ENCODE peak calls at places on chromosomes 1 and 21, in six cellular contexts. Z, X, E, H, K and G are unnamed samples.

GRCh38 chr1:23751050-23751814 is 8.0 kb downstream of the ELOA start:
- DNase-seq in K (no peak), E (no peak), Z (peak), X (no peak), H (no peak), G (peak)

GRCh38 chr1:186798960-186799688 is 29.6 kb upstream of the PLA2G4A start:
- DNase-seq in K (no peak), E (no peak), Z (no peak), X (no peak), H (no peak), G (no peak)

GRCh38 chr1:159168043-159168442 is 3.4 kb upstream of the CADM3 start:
- DNase-seq in Z (no peak), H (no peak), X (no peak), E (no peak), K (no peak), G (no peak)

GRCh38 chr1:32508751-32509140 is 30.5 kb upstream of the ZBTB8A start:
- DNase-seq in E (no peak), H (no peak), X (no peak), K (no peak), Z (no peak), G (no peak)

GRCh38 chr1:195754874-195755273 is 853.4 kb downstream of the KCNT2 start:
- DNase-seq in X (no peak), K (no peak), Z (no peak), E (no peak), H (no peak), G (no peak)

GRCh38 chr1:103218369-103218768 is 110.0 kb upstream of the COL11A1 start:
- DNase-seq in E (no peak), H (no peak), K (no peak), Z (no peak), X (no peak), G (no peak)

GRCh38 chr1:46130144-46130543 is 2.3 kb downstream of the PIK3R3 start:
- DNase-seq in X (no peak), H (no peak), K (no peak), E (no peak), Z (no peak), G (no peak)

GRCh38 chr1:19754482-19754881 is 45.2 kb downstream of the TMCO4 start:
- DNase-seq in K (no peak), Z (peak), H (peak), E (peak), X (no peak), G (no peak)

GRCh38 chr21:45076245-45076661 is 1.9 kb downstream of the ADARB1 start:
- DNase-seq in Z (no peak), H (no peak), K (no peak), E (no peak), X (no peak), G (no peak)

GRCh38 chr21:45074818-45075605 is 632 bp downstream of the ADARB1 start:
- DNase-seq in K (no peak), H (no peak), X (no peak), E (no peak), Z (peak), G (peak)

GRCh38 chr21:45074048-45074817 is at the start of gene ADARB1:
- DNase-seq in Z (peak), H (peak), X (no peak), E (peak), K (no peak), G (peak)

GRCh38 chr21:45073301-45074047 is 906 bp upstream of the ADARB1 start:
- DNase-seq in Z (peak), E (no peak), X (no peak), K (no peak), H (no peak), G (no peak)

DNA sequence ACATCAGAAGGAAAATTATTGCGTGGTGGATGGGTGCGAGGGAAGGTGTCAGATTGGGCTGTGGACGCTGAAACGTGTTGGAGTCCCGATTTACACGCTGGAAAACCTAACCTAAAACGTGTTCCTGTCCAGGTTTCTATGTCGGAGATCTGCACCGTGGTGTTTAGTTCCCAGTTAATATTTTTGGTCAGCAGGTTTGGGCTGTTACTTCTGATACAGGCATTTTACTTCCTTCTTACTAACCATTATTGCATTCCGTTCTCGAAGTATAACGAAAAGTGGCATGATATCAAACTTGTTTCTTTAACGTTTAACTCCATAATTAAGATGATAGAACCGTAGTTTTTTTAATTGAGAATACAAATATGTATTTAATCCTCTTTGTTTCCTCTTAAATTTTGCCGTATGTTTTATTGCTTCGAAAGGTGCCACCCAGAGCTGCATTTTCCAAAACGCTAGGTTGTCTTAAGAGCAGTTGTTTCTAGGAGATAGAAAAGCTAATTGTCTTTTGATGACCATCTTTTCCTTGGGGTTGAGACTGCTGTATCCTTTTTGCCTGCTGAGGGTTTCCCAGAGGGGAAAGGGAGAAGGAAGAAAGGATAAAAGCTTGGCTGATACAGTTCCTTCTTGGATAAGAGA is 1.3 kb downstream of the ADARB1 start:
- DNase-seq in K (no peak), X (no peak), H (no peak), E (no peak), Z (no peak), G (no peak)
- H3K27ac ChIP-seq in K (no peak), X (peak), H (peak), E (no peak), Z (peak), G (peak)

GRCh38 chr1:8870605-8871538 is 7.6 kb downstream of the ENO1 start:
- DNase-seq in E (peak), K (no peak), H (no peak), X (no peak), Z (no peak), G (no peak)

GRCh38 chr1:8866173-8866791 is 12.2 kb downstream of the ENO1 start:
- DNase-seq in X (no peak), K (no peak), H (no peak), E (no peak), Z (no peak), G (no peak)

GRCh38 chr1:8870118-8870517 is 8.4 kb downstream of the ENO1 start:
- DNase-seq in X (no peak), K (no peak), Z (no peak), H (no peak), E (no peak), G (no peak)

GRCh38 chr1:8866792-8867415 is 11.6 kb downstream of the ENO1 start:
- DNase-seq in K (no peak), E (no peak), Z (no peak), H (no peak), X (no peak), G (no peak)

GRCh38 chr1:8867878-8868567 is 10.5 kb downstream of the ENO1 start:
- DNase-seq in H (no peak), X (no peak), E (no peak), Z (no peak), K (no peak), G (no peak)
- TF ChIP-seq POLR2A in H (no peak), X (no peak), E (no peak), Z (no peak), K (no peak), G (no peak)

DNA sequence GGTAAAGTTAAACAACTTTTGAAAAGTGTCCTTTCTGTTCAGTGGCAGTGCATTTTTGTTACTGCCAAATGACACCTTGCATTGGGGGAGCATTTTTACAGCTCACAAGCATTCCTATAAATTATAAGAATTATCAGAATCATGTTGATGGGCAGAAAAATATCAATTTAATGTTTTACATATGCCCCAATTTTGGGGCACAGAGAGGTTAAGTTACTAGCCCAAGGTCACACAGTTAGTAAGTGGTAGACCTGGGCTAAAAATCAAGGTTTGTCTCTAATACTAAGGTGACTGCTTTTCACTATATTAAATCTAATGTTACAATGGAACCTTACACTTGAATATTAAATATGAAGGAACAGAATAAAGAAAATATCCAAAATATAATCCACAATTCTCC is 180.1 kb upstream of the IVNS1ABP start:
- DNase-seq in H (no peak), E (no peak), K (no peak), Z (no peak), X (no peak), G (no peak)
- H3K27ac ChIP-seq in H (no peak), E (no peak), K (no peak), Z (no peak), X (no peak), G (no peak)

DNA sequence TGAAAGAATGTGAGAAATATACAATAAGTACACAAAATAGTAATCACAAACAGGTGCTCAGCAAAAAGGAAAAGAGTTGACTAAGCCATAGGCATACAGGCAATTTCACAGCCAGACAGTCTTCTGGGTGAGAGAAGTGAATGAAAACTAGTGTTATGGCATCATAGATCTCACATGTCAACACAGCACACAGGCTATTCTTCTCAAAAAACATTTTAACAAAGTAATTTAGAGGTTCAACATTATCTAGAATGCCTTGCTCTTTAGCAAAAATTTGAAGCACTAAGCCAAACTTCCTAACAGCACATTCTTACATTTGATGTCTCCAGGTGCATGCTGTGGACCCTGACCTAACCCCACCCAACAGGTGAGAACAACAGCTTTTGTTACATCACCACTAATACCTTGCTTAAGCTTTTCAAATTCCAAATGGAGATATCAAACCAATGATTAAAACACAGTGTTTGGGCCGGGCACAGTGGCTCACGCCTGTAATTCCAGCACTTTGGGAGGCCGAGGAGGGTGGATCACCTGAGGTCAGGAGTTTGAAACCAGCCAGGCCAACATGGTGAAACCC is 30.5 kb downstream of the OTUD7B start:
- DNase-seq in X (no peak), H (no peak), Z (no peak), K (no peak), E (no peak), G (no peak)
- TF ChIP-seq POLR2A in X (no peak), H (no peak), Z (no peak), K (no peak), E (no peak), G (no peak)

GRCh38 chr1:219302697-219303096 is 129.0 kb downstream of the LYPLAL1 start:
- DNase-seq in X (no peak), H (no peak), E (no peak), Z (no peak), K (no peak), G (no peak)
- H3K27ac ChIP-seq in X (no peak), H (no peak), E (no peak), Z (no peak), K (no peak), G (no peak)

GRCh38 chr1:28243685-28244439 is 7.9 kb downstream of the ATP5IF1 start:
- DNase-seq in E (no peak), H (no peak), X (no peak), K (no peak), Z (peak), G (no peak)
- TF ChIP-seq POLR2A in E (no peak), H (no peak), X (no peak), K (no peak), Z (peak), G (no peak)

GRCh38 chr21:26405735-26406361 is 167.2 kb downstream of the CYYR1 start:
- DNase-seq in Z (no peak), X (no peak), E (no peak), H (no peak), K (no peak), G (peak)

GRCh38 chr21:26405071-26405470 is 168.0 kb downstream of the CYYR1 start:
- DNase-seq in H (no peak), E (no peak), K (no peak), Z (no peak), X (no peak), G (no peak)

GRCh38 chr21:26409735-26410134 is 163.4 kb downstream of the CYYR1 start:
- DNase-seq in H (no peak), Z (no peak), K (no peak), E (no peak), X (no peak), G (no peak)

DNA sequence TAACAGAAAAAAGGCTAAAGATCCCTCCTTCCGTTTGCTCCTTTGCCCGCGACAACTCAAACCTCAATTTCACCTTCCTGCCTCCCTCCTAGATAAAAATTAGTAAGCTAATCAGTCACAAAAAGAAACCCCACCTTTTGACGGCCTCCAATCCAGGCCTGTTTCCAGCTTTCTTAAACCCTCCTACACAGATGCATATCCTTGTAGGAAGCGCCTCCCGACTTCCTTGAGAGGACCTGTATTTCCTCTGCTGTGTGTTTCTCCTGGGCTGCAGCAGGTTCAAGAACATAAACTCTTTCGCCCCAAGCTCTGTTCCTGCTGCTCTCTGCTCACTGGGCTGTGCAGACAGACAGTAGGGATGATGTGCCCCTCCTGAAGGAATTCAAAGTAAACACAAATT is 168.8 kb downstream of the CYYR1 start:
- DNase-seq in Z (no peak), K (no peak), H (no peak), E (no peak), X (no peak), G (no peak)
- H3K27ac ChIP-seq in Z (no peak), K (no peak), H (no peak), E (no peak), X (no peak), G (no peak)